ENCODE peak calls at places on chromosome 5, in five cellular contexts. V is lung microvascular endothelial cell; Z is dorsolateral prefrontal cortex; K is stimulated activated CD8-positive, alpha-beta memory T cell treated with anti-CD3 and anti-CD28 coated beads, Interleukin-7, amount 100 ng/mL, for 24 hours; I is mucosa of gallbladder. P is an unnamed sample.

GRCh38 chr5:7823601-7824000 is 27.3 kb downstream of the CFAP90 start:
- DNase-seq in V (no peak), Z (no peak), I (no peak), K (no peak), P (no peak)

GRCh38 chr5:5419291-5420210 is 2.9 kb upstream of the ICE1 start:
- DNase-seq in I (no peak), K (no peak), V (peak; percentile 78), Z (no peak), P (peak; percentile 58)

GRCh38 chr5:132962429-132962928 is 955 bp downstream of the AFF4 start:
- DNase-seq in K (no peak), V (peak; percentile 78), Z (no peak), I (peak; percentile 17), P (peak; percentile 25)

GRCh38 chr5:43106290-43106638 is 14.4 kb upstream of the ZNF131 start:
- DNase-seq in I (no peak), K (no peak), V (no peak), Z (no peak), P (no peak)

GRCh38 chr5:173051746-173052145 is 4.4 kb upstream of the CREBRF start:
- DNase-seq in V (no peak), K (no peak), Z (no peak), I (no peak), P (no peak)

GRCh38 chr5:81971086-81971693 is 633 bp upstream of the ATG10 start:
- DNase-seq in K (no peak), Z (no peak), I (no peak), V (peak; percentile 42), P (peak; percentile 52)

GRCh38 chr5:126383755-126384154 is 39.5 kb upstream of the GRAMD2B start:
- DNase-seq in Z (no peak), I (no peak), K (no peak), V (no peak), P (no peak)

GRCh38 chr5:77192444-77193050 is 17.9 kb upstream of the PDE8B start:
- DNase-seq in K (no peak), Z (no peak), V (peak; percentile 56), I (no peak), P (no peak)

GRCh38 chr5:122907238-122907637 is 61.8 kb downstream of the SNX24 start:
- DNase-seq in V (no peak), Z (no peak), I (no peak), K (no peak), P (no peak)

GRCh38 chr5:113518884-113519283 is 5.4 kb downstream of the YTHDC2 start:
- DNase-seq in K (no peak), V (no peak), Z (no peak), I (no peak), P (no peak)

GRCh38 chr5:95406426-95407093 is 15.4 kb downstream of the FAM81B start:
- DNase-seq in I (no peak), Z (no peak), V (peak; percentile 36), K (no peak), P (no peak)

GRCh38 chr5:73030995-73031394 is 75.2 kb downstream of the FCHO2 start:
- DNase-seq in V (peak; percentile 59), I (peak; percentile 33), K (no peak), Z (no peak), P (no peak)

GRCh38 chr5:58235279-58235678 is 224.6 kb downstream of the PLK2 start:
- DNase-seq in V (no peak), K (no peak), Z (no peak), I (no peak), P (no peak)

GRCh38 chr5:98604301-98604700 is 169.2 kb upstream of the RGMB start:
- DNase-seq in Z (no peak), V (no peak), I (no peak), K (no peak), P (no peak)

GRCh38 chr5:10600629-10601245 is 36.9 kb downstream of the ANKRD33B start:
- DNase-seq in K (no peak), V (peak; percentile 19), Z (no peak), I (no peak), P (no peak)

GRCh38 chr5:22560115-22560514 is 293.0 kb downstream of the CDH12 start:
- DNase-seq in K (no peak), Z (no peak), V (no peak), I (no peak), P (no peak)

GRCh38 chr5:159877894-159878448 is 38.3 kb upstream of the ADRA1B start:
- DNase-seq in V (no peak), K (no peak), Z (peak; percentile 7), I (peak; percentile 18), P (no peak)

GRCh38 chr5:14261856-14262611 is 118.9 kb downstream of the TRIO start:
- DNase-seq in I (no peak), Z (no peak), K (no peak), V (no peak), P (no peak)

P was measured in NCI-H2227 treated with DMSO at 0.1 percent for 48 hours.